ENCODE peak calls at places on chromosomes 1 and 21, in four cellular contexts. D is tibial nerve, N is neural crest cell, Y is fibroblast of mammary gland. K is an unnamed sample.

GRCh38 chr21:25967566-25968438 is 202.8 kb downstream of the APP start:
- DNase-seq in D (no peak), N (no peak), Y (no peak), K (no peak)

GRCh38 chr21:36385909-36386642 is 884 bp downstream of the CHAF1B start:
- DNase-seq in D (no peak), N (no peak), Y (peak; percentile 21), K (no peak)

GRCh38 chr21:42343963-42344510 is 6.8 kb downstream of the TFF2 start:
- DNase-seq in D (no peak), N (no peak), Y (no peak), K (no peak)

GRCh38 chr1:206931709-206932108 is 10.0 kb upstream of the FCMR start:
- DNase-seq in D (no peak), N (no peak), Y (no peak), K (no peak)

GRCh38 chr1:59498640-59499039 is 201.7 kb downstream of the FGGY start:
- DNase-seq in D (no peak), N (no peak), Y (peak; percentile 75), K (no peak)

GRCh38 chr1:71490432-71490831 is 409.6 kb upstream of the ZRANB2 start:
- DNase-seq in D (no peak), N (no peak), Y (peak; percentile 86), K (no peak)

GRCh38 chr1:222815367-222815765 is 527 bp downstream of the DISP1 start:
- DNase-seq in D (no peak), N (no peak), Y (peak; percentile 51), K (peak; percentile 40)

GRCh38 chr1:147804942-147805723 is 44.7 kb upstream of the GJA5 start:
- DNase-seq in D (no peak), N (no peak), Y (no peak), K (no peak)

GRCh38 chr1:224095867-224096266 is 18.0 kb upstream of the FBXO28 start:
- DNase-seq in D (no peak), N (no peak), Y (no peak), K (no peak)

GRCh38 chr21:34336756-34337391 is 26.9 kb upstream of the KCNE2 start:
- DNase-seq in D (no peak), N (no peak), Y (no peak), K (no peak)

GRCh38 chr1:59333626-59334277 is 36.9 kb downstream of the FGGY start:
- DNase-seq in D (no peak), N (no peak), Y (peak; percentile 54), K (no peak)

GRCh38 chr1:199979071-199979470 is 48.4 kb upstream of the NR5A2 start:
- DNase-seq in D (no peak), N (no peak), Y (no peak), K (no peak)

GRCh38 chr1:199978408-199978940 is 49.0 kb upstream of the NR5A2 start:
- DNase-seq in D (no peak), N (no peak), Y (peak; percentile 2), K (no peak)

GRCh38 chr1:199983531-199983930 is 44.0 kb upstream of the NR5A2 start:
- DNase-seq in D (no peak), N (no peak), Y (no peak), K (no peak)

GRCh38 chr1:199981584-199981983 is 45.9 kb upstream of the NR5A2 start:
- DNase-seq in D (no peak), N (no peak), Y (no peak), K (no peak)

DNA sequence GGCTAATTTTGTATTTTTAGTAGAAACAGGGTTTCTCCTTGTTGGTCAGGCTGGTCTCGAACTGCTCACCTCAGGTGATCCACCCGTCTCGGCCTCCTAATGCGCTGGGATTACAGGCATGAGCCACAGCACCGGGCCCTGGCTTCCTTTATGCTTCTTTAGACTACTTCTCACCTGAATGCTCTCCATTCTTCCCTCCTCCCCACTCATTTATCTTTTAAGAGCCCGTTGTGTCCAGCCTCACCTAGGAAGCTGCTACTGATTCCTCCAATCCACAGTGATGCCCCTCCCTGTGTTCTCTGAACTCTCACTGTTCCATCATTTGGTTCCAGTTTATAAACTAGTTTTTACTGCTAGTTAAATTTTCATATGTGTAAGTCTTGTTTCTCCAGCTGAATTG is 44.9 kb upstream of the NR5A2 start:
- DNase-seq in D (no peak), N (no peak), Y (no peak), K (no peak)
- TF ChIP-seq CTCF in D (no peak), N (no peak), Y (no peak), K (no peak)

GRCh38 chr1:102431253-102431652 is 434.5 kb upstream of the OLFM3 start:
- DNase-seq in D (no peak), N (no peak), Y (no peak), K (no peak)

GRCh38 chr1:102435483-102435882 is 438.8 kb upstream of the OLFM3 start:
- DNase-seq in D (no peak), N (no peak), Y (no peak), K (no peak)

DNA sequence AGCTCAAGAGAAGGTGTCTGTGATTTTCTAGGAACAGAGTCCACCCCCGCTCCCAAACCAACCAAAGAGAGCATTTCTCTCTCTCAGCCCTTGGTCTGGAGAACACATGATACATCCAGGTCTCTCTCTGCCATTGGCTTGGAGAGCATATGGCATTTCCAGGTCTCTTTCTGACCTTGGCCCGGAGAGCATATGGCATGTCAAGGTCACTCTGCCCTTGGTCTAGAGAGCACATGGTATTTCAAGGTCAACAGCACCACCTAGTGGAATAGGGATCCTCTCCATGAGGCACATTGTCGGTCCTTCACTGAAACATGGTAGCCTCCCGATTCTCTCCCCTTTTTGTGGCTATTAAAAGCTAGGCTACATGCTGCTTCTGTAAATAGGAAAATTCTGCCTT is 437.7 kb upstream of the OLFM3 start:
- DNase-seq in D (no peak), N (peak; percentile 6), Y (peak; percentile 0), K (no peak)
- TF ChIP-seq CTCF in D (no peak), N (peak; percentile 66), Y (peak; percentile 27), K (no peak)

GRCh38 chr1:156894001-156894400 is 483 bp downstream of the PEAR1 start:
- DNase-seq in D (no peak), N (no peak), Y (no peak), K (no peak)
- TF ChIP-seq CTCF in D (no peak), N (no peak), Y (no peak), K (no peak)

DNA sequence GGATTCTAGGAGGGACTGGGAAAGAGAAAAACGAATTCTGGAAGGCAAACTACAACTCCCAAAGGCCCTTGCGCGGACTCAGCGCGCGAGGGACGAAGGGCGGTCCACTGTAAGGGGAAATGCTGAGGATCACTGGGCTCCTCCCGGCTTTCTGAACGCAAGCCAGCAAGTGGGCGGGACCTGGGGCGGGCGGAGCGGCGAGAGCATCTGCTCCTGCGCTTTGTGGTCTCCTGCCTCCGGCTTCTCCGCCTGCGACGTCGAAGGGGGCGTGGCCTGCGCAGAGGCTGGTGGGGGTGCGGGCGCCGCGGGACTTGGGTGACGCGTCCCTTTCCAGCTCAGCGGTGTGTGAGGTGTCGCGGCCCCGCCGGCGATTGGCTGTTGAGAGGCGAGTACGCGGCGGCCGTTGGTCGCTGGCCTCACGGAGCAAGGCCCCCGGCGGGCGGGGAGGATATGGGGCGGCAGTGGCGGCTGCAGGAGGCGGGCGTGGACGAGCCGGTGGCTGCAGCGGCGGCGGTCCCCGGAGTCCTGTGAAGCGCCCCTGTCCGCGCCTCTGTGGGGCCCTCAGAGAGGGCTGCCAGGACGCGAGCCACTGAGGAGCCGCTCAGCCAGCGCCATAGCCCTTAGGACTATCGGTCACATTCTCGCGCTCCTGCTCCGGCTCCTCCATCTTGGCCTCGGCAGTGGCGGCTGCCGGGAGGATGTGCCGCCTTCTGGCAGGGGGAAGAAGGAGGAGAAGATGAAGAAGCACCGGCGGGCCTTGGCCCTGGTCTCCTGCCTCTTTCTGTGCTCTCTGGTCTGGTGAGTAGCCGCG is at the start of gene SUCO:
- DNase-seq in D (peak; percentile 99), N (peak; percentile 96), Y (peak; percentile 98), K (peak; percentile 99)
- TF ChIP-seq CTCF in D (peak; percentile 49), N (peak; percentile 22), Y (no peak), K (no peak)

DNA sequence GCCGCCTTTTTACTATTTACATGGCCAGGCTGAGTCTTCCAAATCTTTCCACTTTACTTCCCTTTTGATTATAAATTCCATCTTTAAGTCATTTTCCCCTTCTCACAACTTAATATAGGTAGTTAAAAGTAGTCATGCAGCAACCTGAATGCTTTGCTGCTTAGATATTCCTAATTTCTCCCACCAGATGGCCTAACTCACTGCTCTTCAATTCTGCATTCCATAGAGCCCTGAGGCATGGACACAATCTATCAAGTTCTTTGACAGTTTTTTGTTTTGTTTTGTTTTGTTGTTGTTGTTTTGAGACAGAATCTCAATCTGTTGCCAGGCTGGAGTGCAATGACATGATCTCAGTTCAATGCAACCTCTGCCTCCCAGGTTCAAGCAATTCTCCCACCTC is 21.7 kb upstream of the FAAH start:
- DNase-seq in D (no peak), N (no peak), Y (no peak), K (no peak)
- TF ChIP-seq CTCF in D (no peak), N (no peak), Y (no peak), K (no peak)

GRCh38 chr1:212192261-212192998 is 92.8 kb upstream of the PPP2R5A start:
- DNase-seq in D (no peak), N (no peak), Y (no peak), K (no peak)
- TF ChIP-seq CTCF in D (no peak), N (no peak), Y (no peak), K (no peak)

GRCh38 chr1:55695151-55695550 is 480.0 kb upstream of the USP24 start:
- DNase-seq in D (no peak), N (no peak), Y (no peak), K (no peak)

GRCh38 chr1:55695553-55695952 is 480.4 kb upstream of the USP24 start:
- DNase-seq in D (no peak), N (no peak), Y (peak; percentile 67), K (no peak)

GRCh38 chr1:55698136-55698535 is 483.0 kb upstream of the USP24 start:
- DNase-seq in D (no peak), N (no peak), Y (no peak), K (no peak)

GRCh38 chr1:55696181-55696580 is 481.0 kb upstream of the USP24 start:
- DNase-seq in D (no peak), N (no peak), Y (peak; percentile 98), K (no peak)

DNA sequence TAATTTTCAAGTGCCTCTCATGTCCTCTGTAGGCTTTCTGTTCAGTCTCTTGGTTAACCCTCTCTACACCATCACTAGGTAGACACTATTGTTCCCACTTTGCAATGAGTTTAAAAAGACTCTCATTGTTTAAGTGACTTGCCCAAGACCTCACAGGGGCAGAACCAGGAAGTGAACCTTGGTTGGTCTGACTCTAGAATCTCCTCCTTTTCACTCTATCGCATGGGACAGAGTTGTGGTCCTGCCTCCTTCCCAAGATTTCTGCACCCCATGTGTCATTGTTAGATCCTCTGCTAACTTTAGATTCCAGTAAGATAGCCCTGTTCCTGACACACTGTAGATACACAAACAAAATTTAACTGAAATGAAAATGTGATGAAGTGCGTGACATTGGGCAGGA is 481.7 kb upstream of the USP24 start:
- DNase-seq in D (no peak), N (no peak), Y (no peak), K (no peak)
- TF ChIP-seq CTCF in D (no peak), N (no peak), Y (no peak), K (no peak)

GRCh38 chr1:175040324-175040910 is 17.2 kb upstream of the MRPS14 start:
- DNase-seq in D (no peak), N (no peak), Y (no peak), K (no peak)

GRCh38 chr1:175042650-175043049 is 19.4 kb upstream of the MRPS14 start:
- DNase-seq in D (no peak), N (no peak), Y (no peak), K (no peak)

GRCh38 chr1:175045519-175045918 is 22.1 kb upstream of the TNN start:
- DNase-seq in D (no peak), N (no peak), Y (no peak), K (no peak)

GRCh38 chr1:175043824-175044223 is 20.6 kb upstream of the MRPS14 start:
- DNase-seq in D (no peak), N (peak; percentile 8), Y (no peak), K (no peak)

GRCh38 chr1:175045097-175045496 is 21.9 kb upstream of the MRPS14 start:
- DNase-seq in D (no peak), N (no peak), Y (no peak), K (no peak)
- TF ChIP-seq CTCF in D (no peak), N (no peak), Y (no peak), K (no peak)

K was measured in natural killer cell.